ENCODE peak calls at places on chromosomes 2 and 18, in four cellular contexts. B, A, R and C are unnamed samples.

GRCh38 chr2:216837740-216838139 is 22.1 kb downstream of the TNP1 start:
- DNase-seq in B (no peak), A (no peak), R (no peak), C (no peak)

GRCh38 chr2:99489758-99490087 is at the start of gene REV1:
- DNase-seq in B (no peak), A (no peak), R (no peak), C (no peak)

GRCh38 chr2:19102696-19103403 is 255.6 kb downstream of the OSR1 start:
- DNase-seq in B (no peak), A (no peak), R (no peak), C (no peak)

GRCh38 chr2:109089602-109090300 is 39.3 kb upstream of the SH3RF3 start:
- DNase-seq in B (no peak), A (no peak), R (no peak), C (no peak)

GRCh38 chr18:50297621-50298442 is 10.3 kb upstream of the CXXC1 start:
- DNase-seq in B (peak), A (no peak), R (peak), C (peak)

GRCh38 chr2:151922845-151923666 is 94.8 kb upstream of the ARL5A start:
- DNase-seq in B (no peak), A (no peak), R (peak), C (no peak)

GRCh38 chr2:65133626-65134025 is 3.7 kb upstream of the RAB1A start:
- DNase-seq in B (no peak), A (no peak), R (no peak), C (no peak)

GRCh38 chr2:67394734-67395133 is 2.4 kb upstream of the ETAA1 start:
- DNase-seq in B (no peak), A (no peak), R (no peak), C (no peak)

GRCh38 chr18:8654482-8655451 is 45.5 kb downstream of the RAB12 start:
- DNase-seq in B (no peak), A (peak), R (no peak), C (no peak)

GRCh38 chr18:26863122-26863879 is 2.2 kb downstream of the AQP4 start:
- DNase-seq in B (no peak), A (no peak), R (no peak), C (no peak)

GRCh38 chr2:207663870-207664545 is 38.8 kb upstream of the METTL21A start:
- DNase-seq in B (no peak), A (no peak), R (no peak), C (no peak)

GRCh38 chr2:216691210-216691741 is 4.1 kb downstream of the IGFBP5 start:
- DNase-seq in B (no peak), A (peak), R (no peak), C (no peak)

GRCh38 chr2:127097841-127098651 is 8.9 kb downstream of the BIN1 start:
- DNase-seq in B (no peak), A (no peak), R (no peak), C (no peak)

GRCh38 chr2:36489296-36489695 is 108.7 kb downstream of the FEZ2 start:
- DNase-seq in B (no peak), A (no peak), R (no peak), C (no peak)

GRCh38 chr2:17899871-17900270 is 21.4 kb downstream of the KCNS3 start:
- DNase-seq in B (no peak), A (no peak), R (no peak), C (no peak)
- TF ChIP-seq SPI1 in B (no peak), A (no peak), R (no peak), C (no peak)

DNA sequence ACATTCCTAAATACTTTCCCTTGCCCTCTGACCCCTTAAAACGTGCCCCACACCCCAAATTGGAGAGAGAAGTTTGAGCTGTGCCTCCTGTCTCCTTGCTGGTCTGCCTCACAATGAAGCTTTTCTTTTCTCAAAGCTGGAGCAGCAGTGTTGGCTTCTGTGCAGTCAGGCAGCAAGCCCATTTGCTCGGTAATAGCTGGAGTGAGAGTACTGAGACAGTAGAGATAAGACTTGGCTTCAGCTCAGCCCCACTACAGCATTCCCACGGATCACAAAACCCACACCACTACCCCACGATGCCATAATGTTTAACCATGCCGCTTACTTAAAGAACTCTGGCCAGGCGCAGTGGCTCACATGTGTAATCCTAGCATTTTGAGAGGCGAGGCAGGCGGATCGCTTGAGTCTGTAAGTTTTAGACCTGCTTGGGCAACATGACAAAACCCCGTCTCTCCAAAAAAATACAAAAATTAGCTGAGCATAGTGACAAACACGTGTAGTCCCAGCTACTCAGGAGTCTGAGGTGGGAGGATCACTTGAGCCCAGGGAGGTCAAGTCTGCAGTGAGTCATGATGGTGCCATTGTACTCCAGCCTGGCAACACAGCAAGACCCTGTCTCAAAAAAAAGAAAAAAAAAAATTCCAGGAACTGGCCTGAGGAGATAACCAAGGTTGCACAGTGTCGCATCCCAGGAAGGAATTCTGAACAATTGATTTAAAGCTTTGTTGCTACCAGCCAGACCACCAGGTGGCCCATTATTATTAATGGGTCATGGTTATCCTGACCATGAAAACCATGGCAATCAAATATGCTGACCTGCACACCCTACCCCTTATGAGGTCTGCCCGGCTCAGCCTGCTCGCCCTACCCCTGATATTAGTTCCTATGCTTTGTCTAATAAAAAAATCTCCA is 73.3 kb downstream of the NCAPH start:
- DNase-seq in B (no peak), A (no peak), R (no peak), C (no peak)
- TF ChIP-seq SPI1 in B (no peak), A (no peak), R (no peak), C (no peak)

DNA sequence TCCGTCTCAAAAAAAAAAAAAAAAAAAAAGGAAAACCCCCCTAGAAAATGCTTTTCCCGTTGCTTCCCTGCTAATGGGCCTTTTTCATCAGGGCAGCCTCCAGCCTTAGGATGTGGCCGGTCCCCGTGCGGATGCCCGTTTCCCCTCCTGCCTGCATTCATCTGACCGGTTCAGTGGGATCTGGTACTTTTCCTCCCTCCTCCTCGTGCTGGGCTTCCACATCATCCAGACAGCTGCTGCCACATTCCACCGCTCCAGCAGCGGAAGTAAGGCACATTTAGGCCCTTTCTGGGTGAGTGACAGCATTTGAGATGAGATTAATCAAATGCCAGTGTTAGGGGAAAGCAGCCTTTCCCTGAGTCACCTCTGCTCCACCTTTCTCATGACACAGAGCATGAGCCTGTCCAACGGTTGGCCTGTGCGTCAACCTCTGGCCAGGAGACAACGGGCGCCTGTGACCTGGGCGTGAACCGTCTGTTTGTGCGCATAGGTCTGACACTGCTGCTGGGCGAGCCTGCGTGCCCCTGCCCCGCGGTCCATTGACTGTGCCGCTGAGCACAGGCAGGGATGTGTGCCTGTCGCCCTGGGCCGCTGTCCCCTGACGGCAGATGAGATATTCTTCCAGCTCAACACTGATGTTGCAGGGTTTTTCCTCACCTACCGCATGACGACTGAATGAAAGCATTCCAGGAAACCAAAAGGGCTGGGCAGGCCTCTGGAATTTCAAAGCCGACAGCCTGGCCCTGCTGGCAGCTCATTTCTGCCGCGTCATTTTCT is 174.0 kb downstream of the TGIF1 start:
- DNase-seq in B (no peak), A (peak), R (no peak), C (no peak)
- TF ChIP-seq SPI1 in B (no peak), A (peak), R (no peak), C (no peak)

GRCh38 chr2:226836548-226836885 is 663 bp downstream of the RHBDD1 start:
- DNase-seq in B (no peak), A (no peak), R (no peak), C (no peak)
- TF ChIP-seq SPI1 in B (peak), A (no peak), R (no peak), C (no peak)